ENCODE peak calls at places on chromosomes 5 and 9, in five cellular contexts. U is K562, T is GM12878, A is HepG2, Y is H1. R is an unnamed sample.

GRCh38 chr5:79456890-79457583 is 56.9 kb downstream of the HOMER1 start:
- DNase-seq in U (no peak), T (peak; percentile 71), A (no peak), Y (no peak), R (no peak)

GRCh38 chr9:5843450-5844249 is 10.7 kb upstream of the ERMP1 start:
- DNase-seq in U (peak; percentile 29), T (no peak), A (peak; percentile 88), Y (no peak), R (no peak)

GRCh38 chr9:89441655-89441970 is 56.3 kb downstream of the SEMA4D start:
- DNase-seq in U (no peak), T (no peak), A (no peak), Y (no peak), R (no peak)

GRCh38 chr9:134936762-134937555 is 19.2 kb upstream of the FCN1 start:
- DNase-seq in U (no peak), T (peak; percentile 87), A (no peak), Y (no peak), R (no peak)

GRCh38 chr9:75930766-75931311 is 40.4 kb downstream of the PCSK5 start:
- DNase-seq in U (no peak), T (no peak), A (no peak), Y (no peak), R (no peak)

GRCh38 chr9:86893811-86894490 is 53.4 kb downstream of the GAS1 start:
- DNase-seq in U (no peak), T (no peak), A (no peak), Y (no peak), R (no peak)

GRCh38 chr5:175460126-175460525 is 16.1 kb upstream of the DRD1 start:
- DNase-seq in U (no peak), T (no peak), A (no peak), Y (no peak), R (no peak)

GRCh38 chr5:133825631-133826289 is 142.7 kb downstream of the C5orf15 start:
- DNase-seq in U (no peak), T (peak; percentile 77), A (no peak), Y (no peak), R (no peak)

GRCh38 chr9:38035873-38036272 is 33.2 kb downstream of the SHB start:
- DNase-seq in U (no peak), T (no peak), A (peak; percentile 66), Y (no peak), R (no peak)

GRCh38 chr9:31100311-31100710 is 1284.1 kb upstream of the ACO1 start:
- DNase-seq in U (no peak), T (no peak), A (no peak), Y (no peak), R (no peak)
- TF ChIP-seq SIN3A in U (no peak), T (no peak), A (no peak), Y (no peak), R (no peak)

DNA sequence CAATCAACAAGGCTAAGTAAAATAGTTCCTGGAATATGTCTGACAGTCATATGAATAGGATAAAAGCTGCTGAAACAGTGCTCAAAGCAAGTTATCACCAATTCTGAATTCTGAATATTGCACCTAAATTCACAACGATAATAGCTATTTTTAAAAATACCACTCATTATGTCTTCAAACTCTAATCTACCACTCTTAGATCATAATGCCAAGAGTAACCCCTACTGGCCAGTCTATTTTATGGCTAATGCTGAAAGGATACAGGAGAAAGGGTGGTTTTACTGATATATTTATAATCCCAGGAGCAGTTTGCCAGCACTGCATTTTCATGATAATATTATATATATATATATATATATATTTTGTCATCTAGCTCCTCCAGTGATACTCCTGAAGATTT is 232.8 kb downstream of the PDE4D start:
- DNase-seq in U (no peak), T (no peak), A (no peak), Y (no peak), R (no peak)
- TF ChIP-seq CEBPB in U (no peak), T (no peak), A (no peak), Y (no peak), R (no peak)

GRCh38 chr5:140312067-140312790 is 9.3 kb upstream of the PFDN1 start:
- DNase-seq in U (no peak), T (no peak), A (no peak), Y (no peak), R (no peak)
- TF ChIP-seq SIN3A in U (no peak), T (no peak), A (no peak), Y (no peak), R (no peak)

DNA sequence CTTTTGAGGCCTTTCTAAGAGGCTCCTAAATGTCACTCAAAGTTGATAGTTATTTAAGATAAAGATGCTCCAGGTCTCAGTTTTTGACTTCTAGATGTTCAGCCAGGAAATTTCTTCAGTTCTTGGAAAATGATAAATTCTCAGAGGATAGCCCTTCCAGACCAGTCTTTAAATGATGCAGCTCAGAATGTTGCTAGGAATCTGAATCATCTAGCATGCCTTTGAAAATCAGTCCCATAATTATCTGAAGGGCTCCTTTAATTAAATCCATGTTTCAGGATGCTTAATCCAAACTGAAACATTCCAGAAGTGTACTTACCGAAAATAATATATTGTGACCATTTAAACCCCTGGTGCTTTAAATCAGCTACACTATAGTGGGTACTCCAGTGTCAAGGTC is 107.5 kb upstream of the FBN2 start:
- DNase-seq in U (no peak), T (no peak), A (no peak), Y (no peak), R (no peak)
- TF ChIP-seq CEBPB in U (no peak), T (no peak), A (no peak), Y (no peak), R (no peak)

DNA sequence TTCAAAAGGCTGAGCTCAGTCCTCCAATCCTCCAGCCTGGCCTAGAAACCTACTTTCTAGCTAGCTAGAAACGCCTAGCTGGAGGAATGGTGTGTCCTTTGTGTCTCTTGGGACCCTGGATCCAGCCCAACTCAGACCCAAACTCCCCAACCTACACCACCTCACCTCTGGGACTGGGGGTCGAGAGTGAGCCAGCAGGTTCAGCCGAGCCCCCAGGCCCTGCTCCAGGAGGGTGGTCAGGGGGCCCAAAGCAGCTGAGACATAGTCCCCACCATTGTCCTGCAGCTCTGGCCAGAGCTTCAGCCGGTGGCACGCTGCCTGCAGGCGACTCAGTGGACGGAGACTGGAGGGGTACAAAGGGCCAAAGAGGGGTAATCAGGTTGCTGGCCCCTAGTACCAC is 6.2 kb downstream of the NOL6 start:
- DNase-seq in U (no peak), T (no peak), A (no peak), Y (no peak), R (no peak)
- TF ChIP-seq SIN3A in U (no peak), T (no peak), A (no peak), Y (no peak), R (no peak)

GRCh38 chr5:131767891-131768290 is 28.9 kb downstream of the FNIP1 start:
- DNase-seq in U (no peak), T (no peak), A (no peak), Y (no peak), R (no peak)
- TF ChIP-seq CEBPB in U (no peak), T (no peak), A (no peak), Y (no peak), R (no peak)

GRCh38 chr5:40605295-40605958 is 74.3 kb upstream of the PTGER4 start:
- DNase-seq in U (no peak), T (no peak), A (no peak), Y (no peak), R (no peak)

GRCh38 chr5:40601198-40601868 is 78.4 kb upstream of the PTGER4 start:
- DNase-seq in U (no peak), T (no peak), A (no peak), Y (no peak), R (no peak)

GRCh38 chr5:40603378-40603777 is 76.3 kb upstream of the PTGER4 start:
- DNase-seq in U (no peak), T (no peak), A (no peak), Y (no peak), R (no peak)

GRCh38 chr5:40599676-40600075 is 80.0 kb upstream of the PTGER4 start:
- DNase-seq in U (no peak), T (no peak), A (no peak), Y (no peak), R (no peak)

GRCh38 chr5:40600383-40600782 is 79.3 kb upstream of the PTGER4 start:
- DNase-seq in U (no peak), T (no peak), A (no peak), Y (no peak), R (no peak)
- TF ChIP-seq SIN3A in U (no peak), T (no peak), A (no peak), Y (no peak), R (no peak)

R was measured in HCT116.